ENCODE peak calls at places on chromosomes 3 and 15, in six cellular contexts. D is spleen, E is RWPE1, Y is A549, K is thoracic aorta, C is endodermal cell. B is an unnamed sample.

GRCh38 chr3:85781806-85782205 is 823.0 kb downstream of the CADM2 start:
- DNase-seq in D (no peak), E (no peak), Y (no peak), K (no peak), C (no peak), B (no peak)

GRCh38 chr3:4994144-4994730 is 15.0 kb downstream of the BHLHE40 start:
- DNase-seq in D (no peak), E (no peak), Y (peak), K (no peak), C (peak), B (peak)

GRCh38 chr15:35000511-35000910 is 12.4 kb upstream of the ZNF770 start:
- DNase-seq in D (no peak), E (peak), Y (peak), K (no peak), C (peak), B (peak)

GRCh38 chr15:39786444-39787056 is 3.9 kb upstream of the FSIP1 start:
- DNase-seq in D (no peak), E (peak), Y (peak), K (no peak), C (no peak), B (no peak)

GRCh38 chr3:113249111-113249510 is 37.8 kb downstream of the BOC start:
- DNase-seq in D (no peak), E (peak), Y (peak), K (no peak), C (no peak), B (peak)

GRCh38 chr15:67110958-67111864 is 45.8 kb downstream of the SMAD3 start:
- DNase-seq in D (peak), E (no peak), Y (no peak), K (no peak), C (no peak), B (no peak)

GRCh38 chr3:57555316-57555715 is 758 bp upstream of the PDE12 start:
- DNase-seq in D (no peak), E (no peak), Y (no peak), K (no peak), C (no peak), B (no peak)

GRCh38 chr15:82810863-82811421 is 1.5 kb downstream of the WHAMM start:
- DNase-seq in D (no peak), E (no peak), Y (no peak), K (no peak), C (no peak), B (no peak)

GRCh38 chr3:20039082-20039764 is 1.0 kb upstream of the KAT2B start:
- DNase-seq in D (no peak), E (no peak), Y (no peak), K (no peak), C (no peak), B (no peak)

GRCh38 chr15:80885180-80885579 is 104.4 kb downstream of the MESD start:
- DNase-seq in D (no peak), E (no peak), Y (no peak), K (no peak), C (no peak), B (no peak)

GRCh38 chr3:11379238-11379823 is 107.1 kb downstream of the ATG7 start:
- DNase-seq in D (no peak), E (peak), Y (peak), K (no peak), C (peak), B (peak)

GRCh38 chr3:48601622-48601994 is 6.5 kb upstream of the COL7A1 start:
- DNase-seq in D (no peak), E (no peak), Y (no peak), K (no peak), C (no peak), B (no peak)

GRCh38 chr3:145780301-145780700 is 380.7 kb downstream of the PLOD2 start:
- DNase-seq in D (no peak), E (no peak), Y (no peak), K (no peak), C (no peak), B (no peak)

GRCh38 chr3:177057768-177058167 is 139.5 kb downstream of the TBL1XR1 start:
- DNase-seq in D (no peak), E (no peak), Y (no peak), K (no peak), C (no peak), B (no peak)

GRCh38 chr15:88649753-88650551 is 11.1 kb downstream of the ISG20 start:
- DNase-seq in D (no peak), E (no peak), Y (no peak), K (no peak), C (no peak), B (no peak)

GRCh38 chr15:79031201-79031600 is 59.4 kb downstream of the RASGRF1 start:
- DNase-seq in D (no peak), E (no peak), Y (no peak), K (no peak), C (no peak), B (no peak)

GRCh38 chr15:29278436-29279099 is 8.9 kb upstream of the NSMCE3 start:
- DNase-seq in D (no peak), E (peak), Y (no peak), K (no peak), C (no peak), B (peak)

GRCh38 chr15:97598353-97598798 is 362.1 kb upstream of the ARRDC4 start:
- DNase-seq in D (no peak), E (no peak), Y (no peak), K (no peak), C (no peak), B (peak)

GRCh38 chr3:105130911-105131310 is 235.8 kb upstream of the ALCAM start:
- DNase-seq in D (no peak), E (no peak), Y (no peak), K (no peak), C (no peak), B (no peak)

GRCh38 chr3:38115645-38116427 is 21.1 kb downstream of the ACAA1 start:
- DNase-seq in D (no peak), E (no peak), Y (no peak), K (no peak), C (peak), B (no peak)

GRCh38 chr3:173750095-173750494 is 352.6 kb downstream of the NLGN1 start:
- DNase-seq in D (no peak), E (no peak), Y (no peak), K (no peak), C (no peak), B (no peak)

GRCh38 chr15:68389936-68390790 is 41.8 kb downstream of the ITGA11 start:
- DNase-seq in D (no peak), E (peak), Y (no peak), K (no peak), C (peak), B (peak)

GRCh38 chr15:75182187-75183131 is 19.2 kb upstream of the C15orf39 start:
- DNase-seq in D (no peak), E (no peak), Y (no peak), K (no peak), C (peak), B (no peak)

GRCh38 chr3:19046440-19046839 is 101.9 kb upstream of the KCNH8 start:
- DNase-seq in D (no peak), E (no peak), Y (peak), K (no peak), C (no peak), B (no peak)

GRCh38 chr3:95407709-95408463 is 1345.0 kb downstream of the NSUN3 start:
- DNase-seq in D (no peak), E (no peak), Y (no peak), K (no peak), C (peak), B (no peak)

GRCh38 chr15:96327155-96327741 is 3.3 kb upstream of the NR2F2 start:
- DNase-seq in D (no peak), E (peak), Y (peak), K (no peak), C (peak), B (peak)

GRCh38 chr15:65147902-65148301 is 14.3 kb upstream of the PDCD7 start:
- DNase-seq in D (no peak), E (no peak), Y (no peak), K (no peak), C (no peak), B (no peak)

GRCh38 chr15:41971893-41972340 is 440 bp downstream of the EHD4 start:
- DNase-seq in D (no peak), E (no peak), Y (no peak), K (no peak), C (peak), B (no peak)

GRCh38 chr15:95017950-95018349 is 786.6 kb downstream of the MCTP2 start:
- DNase-seq in D (peak), E (no peak), Y (no peak), K (no peak), C (peak), B (no peak)

GRCh38 chr3:66642015-66642414 is 141.2 kb upstream of the LRIG1 start:
- DNase-seq in D (no peak), E (no peak), Y (no peak), K (no peak), C (no peak), B (no peak)

GRCh38 chr3:66633982-66634381 is 133.2 kb upstream of the LRIG1 start:
- DNase-seq in D (no peak), E (no peak), Y (no peak), K (no peak), C (no peak), B (no peak)

GRCh38 chr3:66642484-66642883 is 141.7 kb upstream of the LRIG1 start:
- DNase-seq in D (no peak), E (no peak), Y (no peak), K (no peak), C (no peak), B (no peak)

GRCh38 chr3:66639794-66640356 is 139.1 kb upstream of the LRIG1 start:
- DNase-seq in D (no peak), E (no peak), Y (no peak), K (no peak), C (no peak), B (no peak)

GRCh38 chr3:66638717-66639116 is 137.9 kb upstream of the LRIG1 start:
- DNase-seq in D (no peak), E (no peak), Y (no peak), K (no peak), C (no peak), B (no peak)
- TF ChIP-seq CTCF in D (no peak), E (no peak), Y (no peak), K (no peak), C (peak), B (peak)

GRCh38 chr3:194339356-194339755 is 11.8 kb downstream of the CPN2 start:
- DNase-seq in D (no peak), E (no peak), Y (no peak), K (no peak), C (peak), B (no peak)
- H3K27ac ChIP-seq in D (no peak), E (no peak), Y (no peak), K (no peak), C (no peak), B (no peak)

GRCh38 chr15:69474846-69475455 is 22.3 kb downstream of the RPLP1 start:
- DNase-seq in D (no peak), E (no peak), Y (peak), K (no peak), C (peak), B (peak)
- TF ChIP-seq CTCF in D (no peak), E (no peak), Y (no peak), K (no peak), C (peak), B (peak)

GRCh38 chr3:196127308-196128040 is 45.6 kb upstream of the TFRC start:
- DNase-seq in D (no peak), E (no peak), Y (no peak), K (no peak), C (peak), B (no peak)
- H3K27ac ChIP-seq in D (no peak), E (no peak), Y (no peak), K (no peak), C (no peak), B (no peak)

GRCh38 chr3:7290062-7290825 is 429.3 kb downstream of the GRM7 start:
- DNase-seq in D (no peak), E (no peak), Y (no peak), K (no peak), C (no peak), B (no peak)

GRCh38 chr3:7288133-7288532 is 427.2 kb downstream of the GRM7 start:
- DNase-seq in D (no peak), E (no peak), Y (no peak), K (no peak), C (no peak), B (no peak)

GRCh38 chr3:7289113-7289512 is 428.2 kb downstream of the GRM7 start:
- DNase-seq in D (no peak), E (no peak), Y (no peak), K (no peak), C (no peak), B (no peak)

GRCh38 chr3:7282988-7283387 is 422.1 kb downstream of the GRM7 start:
- DNase-seq in D (no peak), E (no peak), Y (no peak), K (no peak), C (no peak), B (no peak)

GRCh38 chr3:7285502-7285901 is 424.6 kb downstream of the GRM7 start:
- DNase-seq in D (no peak), E (no peak), Y (no peak), K (no peak), C (peak), B (no peak)
- TF ChIP-seq CTCF in D (peak), E (no peak), Y (no peak), K (no peak), C (peak), B (no peak)

DNA sequence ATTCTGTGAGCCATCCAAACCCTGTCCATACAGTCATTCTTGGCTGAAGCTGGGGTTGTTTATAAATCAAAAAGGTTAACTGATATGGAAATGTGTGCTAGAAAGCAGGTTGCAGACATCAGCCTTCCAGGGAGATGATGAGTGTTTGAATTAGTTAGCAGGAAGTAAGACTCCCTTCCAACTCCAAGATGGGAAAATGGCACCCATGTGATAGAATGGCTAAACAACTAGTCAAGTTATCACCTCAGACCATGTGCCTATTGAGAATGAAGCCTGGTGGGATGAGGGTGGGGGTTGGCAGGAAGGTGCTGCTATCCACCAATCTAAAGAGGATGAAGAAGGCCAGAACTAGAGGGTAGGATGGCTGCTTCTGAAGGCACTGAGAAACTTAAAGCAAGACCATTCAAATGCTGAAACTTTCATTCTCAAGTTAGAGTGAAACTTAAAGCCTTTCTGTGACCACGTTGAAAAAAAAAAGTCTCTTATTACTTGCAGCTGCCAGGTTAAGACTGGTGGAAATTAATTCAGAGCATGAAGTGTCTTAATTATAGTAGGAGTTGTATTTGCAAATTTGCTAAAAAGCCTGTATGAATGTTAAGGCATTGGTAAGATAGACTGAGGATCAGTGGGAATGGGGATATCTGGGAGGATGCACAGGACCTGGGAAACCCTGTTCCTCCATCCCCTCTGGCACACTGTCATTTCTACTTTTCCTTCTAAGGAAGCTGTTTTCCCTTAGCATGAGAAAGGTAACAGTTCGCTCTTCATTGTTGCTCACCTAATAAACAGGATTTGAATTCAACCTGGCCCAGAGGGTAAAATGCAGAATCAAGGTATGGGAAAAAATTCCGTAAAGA is 36.8 kb downstream of the CCR3 start:
- DNase-seq in D (no peak), E (no peak), Y (no peak), K (no peak), C (no peak), B (no peak)
- H3K27ac ChIP-seq in D (peak), E (no peak), Y (no peak), K (no peak), C (no peak), B (no peak)